ENCODE peak calls at places on chromosome 18, in seven cellular contexts. U is stomach, T is right lobe of liver, N is suprapubic skin, M is kidney, B is lung, S is A549. V is an unnamed sample. For H3K9me3, the result is how much of the 10 kb centered on the place peaks cover.

GRCh38 chr18:51107594-51108305 is 77.7 kb downstream of the SMAD4 start:
- DNase-seq in N (no peak), T (no peak), M (no peak), U (no peak), B (no peak), S (peak), V (no peak)

GRCh38 chr18:69031571-69032451 is 233.9 kb downstream of the CCDC102B start:
- DNase-seq in S (no peak), B (no peak), T (no peak), N (no peak), U (no peak), M (no peak), V (no peak)

GRCh38 chr18:11020867-11021414 is 128.4 kb downstream of the PIEZO2 start:
- DNase-seq in M (no peak), B (no peak), N (no peak), U (no peak), S (no peak), T (no peak), V (no peak)

GRCh38 chr18:72013512-72013911 is 530.6 kb downstream of the CBLN2 start:
- DNase-seq in S (no peak), B (no peak), T (no peak), M (no peak), U (no peak), N (no peak), V (no peak)

GRCh38 chr18:58046794-58047555 is 2.9 kb downstream of the NEDD4L start:
- DNase-seq in S (no peak), U (no peak), T (no peak), N (no peak), B (no peak), M (no peak), V (no peak)

GRCh38 chr18:48658721-48659120 is 119.9 kb downstream of the CTIF start:
- DNase-seq in B (no peak), N (no peak), T (peak), M (no peak), S (no peak), U (peak), V (no peak)

GRCh38 chr18:13932285-13933025 is 17.1 kb upstream of the MC2R start:
- DNase-seq in B (no peak), T (no peak), M (no peak), S (no peak), N (no peak), U (no peak), V (no peak)

GRCh38 chr18:33231474-33232317 is 208.8 kb downstream of the CCDC178 start:
- DNase-seq in B (peak), U (peak), S (peak), M (peak), N (peak), T (peak), V (peak)

GRCh38 chr18:77131652-77132368 is 773 bp downstream of the MBP start:
- DNase-seq in B (peak), S (peak), M (peak), T (peak), N (peak), U (peak), V (peak)

GRCh38 chr18:62398291-62398690 is 73.2 kb downstream of the TNFRSF11A start:
- DNase-seq in S (no peak), N (no peak), M (no peak), U (no peak), B (no peak), T (no peak), V (no peak)

GRCh38 chr18:74316257-74317180 is 880 bp downstream of the C18orf63 start:
- DNase-seq in M (peak), N (no peak), U (no peak), S (peak), B (no peak), T (no peak), V (no peak)

GRCh38 chr18:2035056-2035455 is 536.2 kb downstream of the METTL4 start:
- DNase-seq in B (no peak), M (no peak), N (no peak), U (no peak), S (no peak), T (no peak), V (no peak)

GRCh38 chr18:40529478-40529877 is 1425.6 kb upstream of the PIK3C3 start:
- DNase-seq in U (no peak), B (no peak), S (no peak), N (no peak), M (no peak), T (no peak), V (no peak)

GRCh38 chr18:40179647-40180175 is 1775.3 kb upstream of the PIK3C3 start:
- DNase-seq in M (no peak), S (no peak), B (no peak), U (no peak), N (no peak), T (no peak), V (no peak)

GRCh38 chr18:34694611-34695165 is 15.4 kb upstream of the DTNA start:
- DNase-seq in N (no peak), T (no peak), U (no peak), M (no peak), B (no peak), S (no peak), V (no peak)

GRCh38 chr18:55593888-55594287 is 5.9 kb upstream of the TCF4 start:
- DNase-seq in B (no peak), S (no peak), N (no peak), U (no peak), T (no peak), M (no peak), V (no peak)

DNA sequence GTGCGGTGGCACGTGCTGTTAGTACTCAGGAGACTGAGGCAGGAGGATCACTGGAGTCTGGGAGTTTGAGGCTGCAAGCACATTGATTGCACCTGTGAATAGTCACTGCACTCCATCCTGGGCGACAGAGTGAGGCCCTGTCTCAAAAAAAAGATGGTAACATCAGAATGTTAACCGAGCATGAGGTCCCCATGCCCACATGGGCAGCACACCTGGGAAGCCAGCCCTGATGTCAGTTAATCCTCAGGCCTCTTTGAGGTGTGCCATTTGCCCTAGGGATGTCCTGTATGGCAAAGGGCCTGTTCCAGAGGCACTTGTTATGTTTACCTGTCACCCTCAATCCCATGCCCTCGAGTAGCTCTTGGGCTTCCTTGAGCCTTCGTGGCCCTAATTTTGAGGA is 16.6 kb downstream of the RBFA start:
- DNase-seq in N (no peak), T (no peak), B (no peak), M (no peak), S (no peak), U (no peak), V (no peak)
- H3K9me3 ChIP-seq in N (under half), T (under half), B (under half), M (under half), S (under half), U (half or more), V (under half)

GRCh38 chr18:79477711-79478483 is 82.2 kb downstream of the NFATC1 start:
- DNase-seq in M (peak), T (no peak), U (no peak), N (peak), B (no peak), S (no peak), V (no peak)

GRCh38 chr18:79479114-79479760 is 83.5 kb downstream of the NFATC1 start:
- DNase-seq in T (no peak), B (no peak), N (peak), U (no peak), M (peak), S (no peak), V (no peak)

GRCh38 chr18:79476918-79477685 is 81.4 kb downstream of the NFATC1 start:
- DNase-seq in S (no peak), U (no peak), T (no peak), N (peak), M (peak), B (no peak), V (no peak)

GRCh38 chr18:79478484-79479113 is 82.9 kb downstream of the NFATC1 start:
- DNase-seq in U (no peak), N (peak), T (no peak), S (no peak), B (no peak), M (peak), V (no peak)

GRCh38 chr18:79476031-79476917 is 80.5 kb downstream of the NFATC1 start:
- DNase-seq in S (no peak), T (no peak), N (no peak), U (no peak), B (no peak), M (peak), V (no peak)
- H3K27ac ChIP-seq in S (no peak), T (no peak), N (no peak), U (no peak), B (no peak), M (no peak), V (no peak)

DNA sequence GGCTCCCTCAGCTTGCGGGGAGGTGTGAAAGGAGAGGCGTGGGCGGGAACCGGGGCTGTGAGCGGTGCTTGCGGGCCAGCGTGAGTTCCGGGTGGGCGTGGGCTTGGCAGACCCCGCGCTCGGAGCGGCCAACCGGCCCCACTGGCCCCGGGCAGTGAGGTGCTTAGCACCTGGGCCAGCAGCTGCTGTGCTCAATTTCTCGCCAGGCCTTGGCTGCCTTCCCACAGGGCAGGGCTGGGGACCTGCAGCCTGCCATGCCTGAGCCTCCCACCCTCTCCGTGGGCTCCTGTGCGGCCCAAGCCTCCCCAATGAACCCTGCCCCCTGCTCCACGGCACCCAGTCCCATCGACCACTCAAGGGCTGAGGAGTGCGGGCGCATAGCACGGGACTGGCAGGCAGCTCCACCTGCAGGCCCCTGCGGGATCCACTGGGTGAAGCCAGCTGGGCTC is 48.2 kb downstream of the RNF138 start:
- DNase-seq in U (no peak), B (no peak), M (no peak), T (no peak), N (no peak), S (no peak), V (no peak)
- H3K9me3 ChIP-seq in U (under half), B (under half), M (under half), T (under half), N (under half), S (under half), V (under half)

GRCh38 chr18:46770708-46771107 is 13.9 kb upstream of the ST8SIA5 start:
- DNase-seq in B (no peak), N (no peak), M (no peak), U (no peak), S (no peak), T (no peak), V (no peak)

GRCh38 chr18:46771141-46771540 is 14.3 kb upstream of the ST8SIA5 start:
- DNase-seq in S (no peak), T (no peak), B (no peak), N (no peak), M (no peak), U (no peak), V (no peak)

GRCh38 chr18:46768166-46768921 is 11.5 kb upstream of the ST8SIA5 start:
- DNase-seq in M (no peak), U (no peak), S (no peak), B (no peak), T (no peak), N (no peak), V (no peak)

GRCh38 chr18:46764586-46764985 is 7.7 kb upstream of the ST8SIA5 start:
- DNase-seq in N (no peak), M (no peak), U (no peak), S (no peak), T (no peak), B (no peak), V (no peak)

DNA sequence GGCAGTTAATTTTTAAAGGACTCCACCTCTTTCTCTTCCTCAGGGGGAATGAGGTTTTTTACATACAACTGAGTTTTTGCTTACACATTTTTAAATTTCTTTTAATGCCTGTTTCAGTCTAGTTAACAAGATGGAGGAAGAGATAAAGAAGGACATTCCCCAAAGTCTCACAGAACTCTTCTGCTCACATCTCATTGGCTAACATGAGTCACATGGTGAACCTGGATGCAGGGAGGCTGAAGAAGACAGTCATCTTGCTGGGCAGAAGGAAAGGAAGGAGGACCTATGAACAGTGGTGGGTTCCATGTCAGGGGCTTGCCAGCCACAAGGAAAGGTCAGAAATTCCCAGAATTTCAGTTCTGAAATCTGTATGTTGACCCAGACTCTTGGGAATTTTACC is 10.4 kb upstream of the ST8SIA5 start:
- DNase-seq in B (no peak), S (no peak), N (no peak), U (no peak), T (no peak), M (no peak), V (no peak)
- H3K27ac ChIP-seq in B (no peak), S (no peak), N (no peak), U (no peak), T (no peak), M (no peak), V (no peak)

DNA sequence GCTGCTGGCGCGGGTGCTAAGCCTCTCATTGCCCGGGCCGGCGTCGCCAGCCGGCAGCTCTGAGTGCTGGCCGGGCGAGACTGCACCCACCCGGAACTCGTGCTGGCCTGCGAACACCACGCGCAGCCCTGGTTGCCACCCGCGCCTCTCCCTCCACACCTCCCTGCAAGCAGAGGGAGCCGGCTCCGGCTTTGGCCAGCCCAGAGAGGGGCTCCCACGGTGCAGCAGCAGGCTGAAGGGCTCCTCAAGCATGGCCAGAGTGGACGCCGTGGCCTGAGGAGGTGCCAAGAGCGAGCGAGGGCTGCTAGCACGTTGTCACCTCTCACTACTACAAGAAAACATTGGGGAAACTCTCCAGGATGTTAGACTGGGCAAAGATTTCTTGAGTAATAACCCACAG is 98.6 kb downstream of the SPIRE1 start:
- DNase-seq in T (no peak), B (no peak), S (no peak), N (no peak), U (no peak), M (no peak), V (no peak)
- H3K9me3 ChIP-seq in T (under half), B (under half), S (under half), N (under half), U (under half), M (under half), V (under half)

GRCh38 chr18:45248240-45248903 is 366.9 kb upstream of the SLC14A2 start:
- DNase-seq in T (peak), B (no peak), M (no peak), N (no peak), U (no peak), S (no peak), V (no peak)
- H3K27ac ChIP-seq in T (peak), B (peak), M (no peak), N (peak), U (peak), S (no peak), V (peak)

GRCh38 chr18:67926929-67927864 is 410.7 kb upstream of the DSEL start:
- DNase-seq in T (no peak), B (no peak), S (no peak), M (no peak), N (no peak), U (no peak), V (no peak)
- H3K9me3 ChIP-seq in T (under half), B (under half), S (under half), M (under half), N (under half), U (under half), V (under half)

GRCh38 chr18:59748628-59749360 is 51.6 kb upstream of the CCBE1 start:
- DNase-seq in N (no peak), M (no peak), U (no peak), B (no peak), S (peak), T (no peak), V (no peak)

GRCh38 chr18:59751186-59751585 is 54.0 kb upstream of the CCBE1 start:
- DNase-seq in S (no peak), M (no peak), N (no peak), B (no peak), T (no peak), U (no peak), V (no peak)

GRCh38 chr18:59752666-59753065 is 55.4 kb upstream of the CCBE1 start:
- DNase-seq in N (no peak), U (no peak), M (no peak), S (no peak), T (no peak), B (no peak), V (no peak)
- H3K27ac ChIP-seq in N (peak), U (no peak), M (no peak), S (no peak), T (no peak), B (no peak), V (no peak)